ENCODE peak calls at places on chromosomes 2 and 18, in eight cellular contexts. I is cardiac muscle cell; R is stimulated activated CD8-positive, alpha-beta memory T cell treated with anti-CD3 and anti-CD28 coated beads, Interleukin-15, amount 100 ng/mL, for 4 hours; G is activated naive CD8-positive, alpha-beta T cell treated with anti-CD3 and anti-CD28 coated beads, Interleukin-2, amount 50 U/mL, for 16 hours; P is AG08395; S is NCI-H1417; V is left ventricle myocardium superior; A is lung. X is an unnamed sample.

GRCh38 chr2:85390941-85391669 is 19.1 kb downstream of the CAPG start:
- DNase-seq in R (peak; percentile 51), S (no peak), I (peak; percentile 54), P (peak; percentile 57), A (peak; percentile 61), G (peak; percentile 57), V (peak; percentile 75), X (no peak)

GRCh38 chr2:20012282-20013060 is at the start of gene MATN3:
- DNase-seq in I (peak; percentile 68), V (peak; percentile 66), A (peak; percentile 50), P (peak; percentile 78), S (no peak), G (no peak), R (no peak), X (no peak)

GRCh38 chr2:188324067-188324466 is 32.4 kb downstream of the GULP1 start:
- DNase-seq in V (no peak), P (no peak), A (no peak), S (no peak), G (no peak), I (no peak), R (no peak), X (peak; percentile 22)

GRCh38 chr2:57908736-57909161 is 137.9 kb upstream of the VRK2 start:
- DNase-seq in P (no peak), G (no peak), R (no peak), I (no peak), V (no peak), A (no peak), S (no peak), X (no peak)

GRCh38 chr18:63961430-63961980 is 8.4 kb upstream of the SERPINB8 start:
- DNase-seq in V (no peak), S (no peak), A (no peak), G (no peak), P (no peak), I (no peak), R (no peak), X (no peak)

GRCh38 chr18:11323359-11323819 is 174.0 kb upstream of the PIEZO2 start:
- DNase-seq in A (no peak), I (peak; percentile 76), V (no peak), G (no peak), S (no peak), R (no peak), P (no peak), X (no peak)

GRCh38 chr2:134164306-134164705 is 89.6 kb upstream of the MGAT5 start:
- DNase-seq in I (no peak), G (no peak), V (no peak), R (no peak), S (no peak), P (no peak), A (no peak), X (no peak)

GRCh38 chr18:634551-635045 is 22.9 kb upstream of the TYMS start:
- DNase-seq in A (no peak), S (no peak), P (no peak), I (no peak), V (no peak), R (no peak), G (no peak), X (no peak)

GRCh38 chr2:106104332-106105062 is 89.6 kb downstream of the UXS1 start:
- DNase-seq in P (peak; percentile 80), S (peak; percentile 44), G (no peak), R (no peak), V (no peak), A (peak; percentile 56), I (peak; percentile 73), X (peak; percentile 49)

GRCh38 chr18:72155327-72155726 is 388.8 kb downstream of the CBLN2 start:
- DNase-seq in P (no peak), G (no peak), R (no peak), A (no peak), S (no peak), V (no peak), I (no peak), X (no peak)

GRCh38 chr2:54750040-54750439 is 26.6 kb downstream of the EML6 start:
- DNase-seq in A (no peak), P (no peak), R (no peak), V (no peak), S (no peak), G (no peak), I (no peak), X (no peak)

GRCh38 chr2:27638709-27639108 is 9.9 kb downstream of the GPN1 start:
- DNase-seq in V (no peak), S (no peak), G (no peak), P (peak; percentile 62), I (no peak), R (no peak), A (no peak), X (no peak)

GRCh38 chr2:100791294-100791935 is 28.5 kb upstream of the NPAS2 start:
- DNase-seq in P (no peak), S (no peak), G (no peak), A (no peak), I (no peak), V (no peak), R (no peak), X (no peak)

GRCh38 chr18:24094561-24094960 is 44.3 kb upstream of the CABYR start:
- DNase-seq in V (no peak), P (no peak), G (no peak), S (no peak), R (no peak), I (no peak), A (no peak), X (no peak)

GRCh38 chr2:54041135-54041534 is 70.3 kb upstream of the PSME4 start:
- DNase-seq in V (no peak), I (no peak), A (no peak), G (peak; percentile 33), R (peak; percentile 21), S (no peak), P (no peak), X (no peak)

GRCh38 chr2:107804608-107805498 is 21.8 kb upstream of the RGPD4 start:
- DNase-seq in I (no peak), R (no peak), A (no peak), G (no peak), V (no peak), P (no peak), S (no peak), X (no peak)

GRCh38 chr18:58349650-58350049 is 279.2 kb downstream of the ALPK2 start:
- DNase-seq in R (no peak), G (no peak), A (no peak), P (no peak), V (no peak), I (no peak), S (peak; percentile 48), X (no peak)

GRCh38 chr2:165969227-165969626 is 15.7 kb upstream of the TTC21B start:
- DNase-seq in S (no peak), V (no peak), I (peak; percentile 4), G (no peak), A (no peak), R (no peak), P (no peak), X (no peak)

GRCh38 chr2:238785528-238785860 is 62.4 kb upstream of the TWIST2 start:
- DNase-seq in V (no peak), P (peak; percentile 17), A (no peak), R (no peak), I (no peak), G (no peak), S (no peak), X (no peak)

GRCh38 chr2:62300925-62301324 is 105.0 kb downstream of the B3GNT2 start:
- DNase-seq in A (no peak), I (no peak), R (no peak), S (no peak), P (no peak), V (no peak), G (no peak), X (no peak)

GRCh38 chr2:227464356-227464755 is 7.6 kb upstream of the AGFG1 start:
- DNase-seq in R (no peak), A (no peak), I (no peak), V (no peak), G (no peak), P (no peak), S (no peak), X (no peak)

GRCh38 chr2:138787053-138787666 is 7.0 kb upstream of the NXPH2 start:
- DNase-seq in G (no peak), V (no peak), S (peak; percentile 8), I (peak; percentile 57), P (peak; percentile 26), A (no peak), R (no peak), X (peak; percentile 40)

GRCh38 chr2:172743143-172743542 is 7.5 kb downstream of the RAPGEF4 start:
- DNase-seq in I (no peak), R (no peak), P (no peak), G (no peak), A (no peak), V (no peak), S (peak; percentile 46), X (no peak)

GRCh38 chr18:34342960-34343359 is 118.2 kb upstream of the NOL4 start:
- DNase-seq in S (no peak), P (peak; percentile 10), G (no peak), A (no peak), I (no peak), V (no peak), R (no peak), X (peak; percentile 69)

GRCh38 chr18:9869713-9870430 is 15.9 kb upstream of the TXNDC2 start:
- DNase-seq in S (no peak), G (no peak), V (no peak), R (no peak), P (peak; percentile 72), I (peak; percentile 85), A (no peak), X (peak; percentile 60)

GRCh38 chr2:237162959-237163358 is 77.3 kb downstream of the COPS8 start:
- DNase-seq in R (no peak), G (no peak), I (no peak), P (no peak), A (no peak), S (no peak), V (no peak), X (no peak)

GRCh38 chr18:50803579-50803978 is 16.2 kb downstream of the MRO start:
- DNase-seq in I (no peak), G (no peak), V (no peak), S (peak; percentile 16), P (no peak), A (no peak), R (no peak), X (no peak)

GRCh38 chr2:34307636-34308035 is 708.5 kb upstream of the FAM98A start:
- DNase-seq in V (no peak), S (no peak), R (no peak), I (no peak), A (no peak), P (no peak), G (no peak), X (peak; percentile 65)

GRCh38 chr2:134790487-134790886 is 47.9 kb upstream of the ACMSD start:
- DNase-seq in S (no peak), R (no peak), V (no peak), A (no peak), P (no peak), I (no peak), G (no peak), X (no peak)

GRCh38 chr2:135142323-135142722 is 90.2 kb downstream of the RAB3GAP1 start:
- DNase-seq in P (no peak), R (no peak), G (no peak), I (no peak), S (no peak), V (no peak), A (no peak), X (no peak)

GRCh38 chr2:209191139-209191538 is 232.7 kb upstream of the MAP2 start:
- DNase-seq in G (no peak), S (no peak), I (no peak), P (no peak), A (no peak), V (no peak), R (no peak), X (no peak)

GRCh38 chr2:17085803-17086202 is 420.2 kb upstream of the CYRIA start:
- DNase-seq in G (no peak), A (no peak), I (no peak), P (no peak), V (no peak), S (no peak), R (no peak), X (no peak)

GRCh38 chr2:204239756-204240155 is 303.2 kb downstream of the ICOS start:
- DNase-seq in A (no peak), R (no peak), P (no peak), G (no peak), S (no peak), I (no peak), V (no peak), X (no peak)

GRCh38 chr2:111659361-111660281 is 224.4 kb downstream of the ANAPC1 start:
- DNase-seq in S (no peak), I (peak; percentile 90), R (no peak), P (peak; percentile 91), V (peak; percentile 57), G (no peak), A (peak; percentile 89), X (peak; percentile 97)

X was measured in kidney glomerular epithelial cell.